ENCODE peak calls at places on chromosomes 12 and 14, in six cellular contexts. One of them, this sample, is unnamed.

GRCh38 chr12:130862161-130862560 is 9.7 kb upstream of the RAN start:
- DNase-seq in adrenal gland: no peak
- DNase-seq in IMR-90: no peak
- DNase-seq in astrocyte of the spinal cord: no peak
- DNase-seq in lower leg skin: no peak
- DNase-seq in AG09309: no peak
- DNase-seq in this sample: no peak

GRCh38 chr12:643478-644292 is 19.6 kb downstream of the NINJ2 start:
- DNase-seq in lower leg skin: no peak
- DNase-seq in adrenal gland: no peak
- DNase-seq in astrocyte of the spinal cord: no peak
- DNase-seq in AG09309: no peak
- DNase-seq in IMR-90: no peak
- DNase-seq in this sample: no peak

GRCh38 chr14:81767266-81767987 is 233.8 kb upstream of the SEL1L start:
- DNase-seq in IMR-90: no peak
- DNase-seq in lower leg skin: no peak
- DNase-seq in AG09309: no peak
- DNase-seq in astrocyte of the spinal cord: no peak
- DNase-seq in adrenal gland: no peak
- DNase-seq in this sample: no peak

GRCh38 chr12:100077367-100077766 is 65.3 kb downstream of the BLTP3B start:
- DNase-seq in lower leg skin: no peak
- DNase-seq in AG09309: no peak
- DNase-seq in adrenal gland: no peak
- DNase-seq in astrocyte of the spinal cord: no peak
- DNase-seq in IMR-90: no peak
- DNase-seq in this sample: no peak

GRCh38 chr12:67468549-67469245 is 179.8 kb upstream of the DYRK2 start:
- DNase-seq in IMR-90: no peak
- DNase-seq in adrenal gland: no peak
- DNase-seq in lower leg skin: no peak
- DNase-seq in AG09309: no peak
- DNase-seq in astrocyte of the spinal cord: no peak
- DNase-seq in this sample: no peak

GRCh38 chr14:34781242-34781641 is 66.8 kb upstream of the CFL2 start:
- DNase-seq in AG09309: peak; percentile 32
- DNase-seq in IMR-90: peak; percentile 96
- DNase-seq in adrenal gland: no peak
- DNase-seq in lower leg skin: no peak
- DNase-seq in astrocyte of the spinal cord: peak; percentile 72
- DNase-seq in this sample: no peak

GRCh38 chr12:110689002-110689600 is at the start of gene HVCN1:
- DNase-seq in lower leg skin: peak; percentile 91
- DNase-seq in adrenal gland: peak; percentile 49
- DNase-seq in IMR-90: no peak
- DNase-seq in AG09309: no peak
- DNase-seq in astrocyte of the spinal cord: peak; percentile 9
- DNase-seq in this sample: peak; percentile 77

GRCh38 chr14:68637106-68638021 is 155.5 kb downstream of the ZFP36L1 start:
- DNase-seq in IMR-90: peak; percentile 58
- DNase-seq in lower leg skin: peak; percentile 90
- DNase-seq in astrocyte of the spinal cord: peak; percentile 33
- DNase-seq in adrenal gland: peak; percentile 17
- DNase-seq in AG09309: peak; percentile 18
- DNase-seq in this sample: no peak

GRCh38 chr14:31166271-31166561 is 41.4 kb downstream of the HECTD1 start:
- DNase-seq in AG09309: no peak
- DNase-seq in astrocyte of the spinal cord: peak; percentile 6
- DNase-seq in adrenal gland: no peak
- DNase-seq in IMR-90: no peak
- DNase-seq in lower leg skin: no peak
- DNase-seq in this sample: no peak

GRCh38 chr14:31169877-31170276 is 37.7 kb downstream of the HECTD1 start:
- DNase-seq in lower leg skin: no peak
- DNase-seq in IMR-90: no peak
- DNase-seq in astrocyte of the spinal cord: no peak
- DNase-seq in adrenal gland: no peak
- DNase-seq in AG09309: no peak
- DNase-seq in this sample: no peak

GRCh38 chr14:31170411-31170810 is 37.2 kb downstream of the HECTD1 start:
- DNase-seq in AG09309: no peak
- DNase-seq in lower leg skin: no peak
- DNase-seq in astrocyte of the spinal cord: peak; percentile 30
- DNase-seq in adrenal gland: no peak
- DNase-seq in IMR-90: peak; percentile 58
- DNase-seq in this sample: no peak

GRCh38 chr14:31164115-31164514 is 43.5 kb downstream of the HECTD1 start:
- DNase-seq in astrocyte of the spinal cord: no peak
- DNase-seq in adrenal gland: no peak
- DNase-seq in AG09309: no peak
- DNase-seq in IMR-90: no peak
- DNase-seq in lower leg skin: no peak
- DNase-seq in this sample: no peak

GRCh38 chr14:31167032-31167431 is 40.6 kb downstream of the HECTD1 start:
- DNase-seq in adrenal gland: no peak
- DNase-seq in lower leg skin: no peak
- DNase-seq in astrocyte of the spinal cord: no peak
- DNase-seq in AG09309: no peak
- DNase-seq in IMR-90: no peak
- DNase-seq in this sample: no peak
- H3K4me3 ChIP-seq in adrenal gland: no peak overlapping the region
- H3K4me3 ChIP-seq in lower leg skin: no peak overlapping the region
- H3K4me3 ChIP-seq in astrocyte of the spinal cord: no peak overlapping the region
- H3K4me3 ChIP-seq in AG09309: no peak overlapping the region
- H3K4me3 ChIP-seq in IMR-90: no peak overlapping the region
- H3K4me3 ChIP-seq in this sample: no peak overlapping the region

GRCh38 chr14:95519699-95520098 is 3.2 kb upstream of the SYNE3 start:
- DNase-seq in lower leg skin: peak; percentile 97
- DNase-seq in astrocyte of the spinal cord: peak; percentile 81
- DNase-seq in IMR-90: peak; percentile 77
- DNase-seq in adrenal gland: peak; percentile 82
- DNase-seq in AG09309: peak; percentile 73
- DNase-seq in this sample: peak; percentile 84
- H3K4me3 ChIP-seq in lower leg skin: no peak overlapping the region
- H3K4me3 ChIP-seq in astrocyte of the spinal cord: no peak overlapping the region
- H3K4me3 ChIP-seq in IMR-90: no peak overlapping the region
- H3K4me3 ChIP-seq in adrenal gland: no peak overlapping the region
- H3K4me3 ChIP-seq in AG09309: peak overlapping the region; percentile 4
- H3K4me3 ChIP-seq in this sample: no peak overlapping the region

DNA sequence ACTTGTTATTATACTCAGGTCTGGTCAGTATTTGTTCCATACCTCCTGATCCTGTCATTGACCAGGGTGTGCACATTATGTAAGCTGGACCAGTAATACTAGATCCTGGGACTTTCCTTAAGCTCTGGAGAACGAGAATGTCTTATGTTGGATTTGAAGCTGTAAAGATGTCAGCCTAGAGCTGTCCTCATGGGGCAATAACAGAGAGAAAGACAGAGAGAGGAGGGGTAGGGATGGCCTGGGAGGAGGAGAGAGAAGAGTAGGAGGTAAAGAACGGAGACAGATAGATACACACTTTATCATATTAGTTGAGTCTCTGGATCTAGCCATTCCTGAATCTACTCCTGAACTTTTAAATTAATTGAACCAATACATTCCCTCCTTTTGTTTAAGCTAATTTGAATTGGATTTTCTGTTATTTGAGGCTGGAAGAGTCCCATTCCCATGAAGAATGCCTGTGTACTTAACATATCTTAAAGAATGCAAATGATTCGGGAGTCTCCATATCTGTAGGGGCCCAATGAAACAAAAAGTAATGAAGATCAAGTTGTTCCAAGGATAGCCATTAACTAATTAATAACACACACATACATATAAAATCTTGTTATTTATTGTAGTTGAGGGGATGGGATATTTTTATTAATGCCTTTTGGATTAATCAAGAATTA is 55.9 kb downstream of the PLEKHA5 start:
- DNase-seq in astrocyte of the spinal cord: no peak
- DNase-seq in lower leg skin: no peak
- DNase-seq in IMR-90: no peak
- DNase-seq in AG09309: no peak
- DNase-seq in adrenal gland: no peak
- DNase-seq in this sample: no peak
- H3K4me3 ChIP-seq in astrocyte of the spinal cord: no peak overlapping the region
- H3K4me3 ChIP-seq in lower leg skin: no peak overlapping the region
- H3K4me3 ChIP-seq in IMR-90: no peak overlapping the region
- H3K4me3 ChIP-seq in AG09309: no peak overlapping the region
- H3K4me3 ChIP-seq in adrenal gland: no peak overlapping the region
- H3K4me3 ChIP-seq in this sample: no peak overlapping the region

GRCh38 chr14:95353007-95353406 is 33.3 kb upstream of the CLMN start:
- DNase-seq in IMR-90: no peak
- DNase-seq in astrocyte of the spinal cord: no peak
- DNase-seq in lower leg skin: no peak
- DNase-seq in AG09309: no peak
- DNase-seq in adrenal gland: no peak
- DNase-seq in this sample: no peak

GRCh38 chr14:95354834-95355233 is 35.1 kb upstream of the CLMN start:
- DNase-seq in AG09309: no peak
- DNase-seq in lower leg skin: no peak
- DNase-seq in astrocyte of the spinal cord: no peak
- DNase-seq in adrenal gland: no peak
- DNase-seq in IMR-90: no peak
- DNase-seq in this sample: no peak

GRCh38 chr14:95353664-95354063 is 34.0 kb upstream of the CLMN start:
- DNase-seq in astrocyte of the spinal cord: no peak
- DNase-seq in IMR-90: no peak
- DNase-seq in lower leg skin: peak; percentile 57
- DNase-seq in AG09309: no peak
- DNase-seq in adrenal gland: no peak
- DNase-seq in this sample: no peak

GRCh38 chr14:95355422-95355821 is 35.7 kb upstream of the CLMN start:
- DNase-seq in AG09309: no peak
- DNase-seq in IMR-90: no peak
- DNase-seq in lower leg skin: no peak
- DNase-seq in astrocyte of the spinal cord: no peak
- DNase-seq in adrenal gland: no peak
- DNase-seq in this sample: no peak

DNA sequence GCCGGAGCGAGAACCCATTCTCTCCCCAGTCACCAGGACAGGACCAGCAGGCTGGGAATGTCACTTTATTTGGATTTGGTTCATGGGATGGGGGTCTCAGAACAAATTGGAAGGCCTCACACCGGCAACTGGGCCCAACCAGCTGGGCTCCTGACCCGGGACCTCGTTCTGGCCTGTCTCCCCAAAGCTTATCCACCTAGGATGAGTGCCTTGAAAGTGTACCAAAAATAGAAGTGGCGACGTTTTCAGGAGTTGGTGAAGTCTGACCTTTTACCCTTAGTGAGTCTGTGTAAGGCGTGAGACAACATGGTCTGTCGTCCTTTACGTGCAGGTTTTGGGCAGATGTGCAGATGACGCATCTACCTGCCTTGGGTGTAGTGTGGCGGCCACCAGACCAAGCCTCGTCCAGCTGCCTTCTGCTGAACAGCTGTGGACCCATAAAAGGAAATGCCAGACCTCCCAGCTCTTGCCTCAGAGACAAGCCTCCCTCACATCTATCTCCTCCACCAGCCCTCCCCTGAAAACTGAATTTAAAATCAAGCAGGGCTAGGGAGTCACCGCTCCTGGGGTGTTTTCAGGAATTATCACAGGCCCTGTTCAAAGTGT is 36.6 kb upstream of the CLMN start:
- DNase-seq in lower leg skin: no peak
- DNase-seq in adrenal gland: no peak
- DNase-seq in astrocyte of the spinal cord: no peak
- DNase-seq in AG09309: no peak
- DNase-seq in IMR-90: no peak
- DNase-seq in this sample: no peak
- H3K4me3 ChIP-seq in lower leg skin: no peak overlapping the region
- H3K4me3 ChIP-seq in adrenal gland: no peak overlapping the region
- H3K4me3 ChIP-seq in astrocyte of the spinal cord: no peak overlapping the region
- H3K4me3 ChIP-seq in AG09309: no peak overlapping the region
- H3K4me3 ChIP-seq in IMR-90: no peak overlapping the region
- H3K4me3 ChIP-seq in this sample: no peak overlapping the region

GRCh38 chr12:53047221-53048032 is 2.4 kb upstream of the TNS2 start:
- DNase-seq in astrocyte of the spinal cord: peak; percentile 86
- DNase-seq in lower leg skin: peak; percentile 96
- DNase-seq in AG09309: no peak
- DNase-seq in IMR-90: peak; percentile 69
- DNase-seq in adrenal gland: peak; percentile 84
- DNase-seq in this sample: peak; percentile 89
- H3K4me3 ChIP-seq in astrocyte of the spinal cord: peak overlapping the region; percentile 70
- H3K4me3 ChIP-seq in lower leg skin: peak overlapping the region; percentile 21
- H3K4me3 ChIP-seq in AG09309: peak overlapping the region; percentile 84
- H3K4me3 ChIP-seq in IMR-90: peak overlapping the region; percentile 64
- H3K4me3 ChIP-seq in adrenal gland: no peak overlapping the region
- H3K4me3 ChIP-seq in this sample: peak overlapping the region; percentile 80

GRCh38 chr12:92502417-92503028 is 200.3 kb upstream of the PLEKHG7 start:
- DNase-seq in adrenal gland: no peak
- DNase-seq in IMR-90: no peak
- DNase-seq in lower leg skin: no peak
- DNase-seq in astrocyte of the spinal cord: no peak
- DNase-seq in AG09309: no peak
- DNase-seq in this sample: no peak

GRCh38 chr12:92503029-92503931 is 199.5 kb upstream of the PLEKHG7 start:
- DNase-seq in IMR-90: no peak
- DNase-seq in AG09309: no peak
- DNase-seq in astrocyte of the spinal cord: no peak
- DNase-seq in adrenal gland: no peak
- DNase-seq in lower leg skin: no peak
- DNase-seq in this sample: no peak

GRCh38 chr12:92506460-92506859 is 196.3 kb upstream of the PLEKHG7 start:
- DNase-seq in lower leg skin: no peak
- DNase-seq in astrocyte of the spinal cord: no peak
- DNase-seq in AG09309: no peak
- DNase-seq in adrenal gland: no peak
- DNase-seq in IMR-90: no peak
- DNase-seq in this sample: no peak

GRCh38 chr12:92505373-92506340 is 197.1 kb upstream of the PLEKHG7 start:
- DNase-seq in adrenal gland: no peak
- DNase-seq in lower leg skin: peak; percentile 90
- DNase-seq in AG09309: no peak
- DNase-seq in IMR-90: peak; percentile 50
- DNase-seq in astrocyte of the spinal cord: peak; percentile 41
- DNase-seq in this sample: peak; percentile 88

GRCh38 chr12:92503977-92504966 is 198.5 kb upstream of the PLEKHG7 start:
- DNase-seq in adrenal gland: no peak
- DNase-seq in AG09309: no peak
- DNase-seq in lower leg skin: no peak
- DNase-seq in IMR-90: no peak
- DNase-seq in astrocyte of the spinal cord: no peak
- DNase-seq in this sample: peak; percentile 41
- H3K4me3 ChIP-seq in adrenal gland: no peak overlapping the region
- H3K4me3 ChIP-seq in AG09309: no peak overlapping the region
- H3K4me3 ChIP-seq in lower leg skin: no peak overlapping the region
- H3K4me3 ChIP-seq in IMR-90: no peak overlapping the region
- H3K4me3 ChIP-seq in astrocyte of the spinal cord: no peak overlapping the region
- H3K4me3 ChIP-seq in this sample: no peak overlapping the region

DNA sequence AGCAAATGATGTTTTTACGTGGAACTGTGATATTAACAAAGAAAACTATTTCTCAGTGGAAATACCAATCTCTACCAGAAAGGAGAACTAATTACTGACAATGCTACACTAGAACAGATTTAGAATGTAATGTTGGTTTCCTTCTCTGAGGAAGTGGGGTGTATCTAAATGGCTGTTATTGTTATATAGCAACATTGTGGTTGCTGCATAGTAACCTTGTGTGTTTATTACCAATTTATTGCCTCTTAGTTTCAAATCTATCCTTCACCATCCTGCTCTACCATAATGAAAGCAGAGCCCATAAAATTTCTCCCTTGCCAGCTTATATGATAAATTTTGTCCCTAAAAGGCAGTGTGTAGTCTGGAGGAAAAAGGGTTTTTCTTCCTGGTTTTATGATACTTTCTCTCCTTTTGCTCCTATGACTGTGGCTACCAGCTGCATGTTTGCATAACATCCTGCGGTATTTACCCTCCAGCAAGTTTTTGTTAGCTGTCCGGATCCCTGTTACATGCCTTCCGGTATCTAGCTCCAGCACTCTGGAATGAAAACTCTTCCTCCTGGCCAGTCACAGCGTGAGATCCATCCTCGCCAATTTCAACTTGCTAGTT is 5.7 kb upstream of the KLRK1 start:
- DNase-seq in lower leg skin: no peak
- DNase-seq in adrenal gland: no peak
- DNase-seq in astrocyte of the spinal cord: peak; percentile 93
- DNase-seq in IMR-90: peak; percentile 71
- DNase-seq in AG09309: peak; percentile 85
- DNase-seq in this sample: peak; percentile 28
- H3K4me3 ChIP-seq in lower leg skin: no peak overlapping the region
- H3K4me3 ChIP-seq in adrenal gland: no peak overlapping the region
- H3K4me3 ChIP-seq in astrocyte of the spinal cord: no peak overlapping the region
- H3K4me3 ChIP-seq in IMR-90: no peak overlapping the region
- H3K4me3 ChIP-seq in AG09309: no peak overlapping the region
- H3K4me3 ChIP-seq in this sample: no peak overlapping the region

This sample was measured in ovary.